ENCODE peak calls at places on chromosomes 16 and 17, in ten cellular contexts. U is K562, H is H1, E is HCT116, X is stomach, A is GM12891, F is prostate gland, W is endothelial cell of umbilical vein, P is spleen, N is transverse colon. G is an unnamed sample.

GRCh38 chr17:41382396-41382795 is 290 bp upstream of the KRT34 start:
- DNase-seq in U (no peak), H (no peak), E (no peak), X (no peak), A (no peak), F (no peak), W (no peak), P (no peak), N (no peak), G (no peak)

GRCh38 chr17:32998111-32998892 is 6.7 kb downstream of the SPACA3 start:
- DNase-seq in U (peak), H (peak), E (peak), X (peak), A (peak), F (peak), W (peak), P (peak), N (peak), G (peak)

GRCh38 chr17:18004345-18004744 is 31.7 kb downstream of the DRC3 start:
- DNase-seq in U (no peak), H (no peak), E (no peak), X (no peak), A (no peak), F (no peak), W (no peak), P (no peak), N (no peak), G (no peak)

GRCh38 chr17:44928136-44928535 is 12.8 kb upstream of the GFAP start:
- DNase-seq in U (no peak), H (no peak), E (no peak), X (no peak), A (no peak), F (no peak), W (no peak), P (peak), N (peak), G (no peak)

GRCh38 chr16:68298907-68299515 is 11.7 kb downstream of the SLC7A6OS start:
- DNase-seq in U (no peak), H (no peak), E (no peak), X (peak), A (no peak), F (peak), W (no peak), P (no peak), N (no peak), G (no peak)

GRCh38 chr17:46154151-46154816 is 38.9 kb downstream of the KANSL1 start:
- DNase-seq in U (no peak), H (no peak), E (no peak), X (no peak), A (no peak), F (no peak), W (peak), P (no peak), N (no peak), G (no peak)

GRCh38 chr16:71348262-71349085 is 10.0 kb upstream of the CALB2 start:
- DNase-seq in U (no peak), H (no peak), E (no peak), X (no peak), A (no peak), F (no peak), W (no peak), P (no peak), N (no peak), G (no peak)

GRCh38 chr16:83727018-83727417 is 80.8 kb upstream of the HSBP1 start:
- DNase-seq in U (no peak), H (no peak), E (no peak), X (no peak), A (no peak), F (no peak), W (no peak), P (no peak), N (no peak), G (no peak)

GRCh38 chr16:20409398-20410152 is at the start of gene ACSM5:
- DNase-seq in U (no peak), H (no peak), E (no peak), X (peak), A (no peak), F (no peak), W (no peak), P (no peak), N (peak), G (peak)

GRCh38 chr17:6496116-6496481 is 51.8 kb downstream of the PIMREG start:
- DNase-seq in U (no peak), H (peak), E (no peak), X (no peak), A (no peak), F (no peak), W (no peak), P (peak), N (no peak), G (no peak)

GRCh38 chr16:81876273-81876900 is 97.3 kb downstream of the PLCG2 start:
- DNase-seq in U (no peak), H (no peak), E (no peak), X (no peak), A (no peak), F (no peak), W (no peak), P (no peak), N (no peak), G (no peak)

GRCh38 chr17:5832886-5833285 is 237.3 kb upstream of the WSCD1 start:
- DNase-seq in U (no peak), H (no peak), E (peak), X (no peak), A (no peak), F (no peak), W (peak), P (no peak), N (no peak), G (no peak)

GRCh38 chr17:73551756-73552155 is 92.5 kb downstream of the SDK2 start:
- DNase-seq in U (no peak), H (no peak), E (peak), X (no peak), A (no peak), F (no peak), W (no peak), P (no peak), N (no peak), G (no peak)

GRCh38 chr16:26772503-26772902 is 294.2 kb upstream of the C16orf82 start:
- DNase-seq in U (no peak), H (no peak), E (no peak), X (no peak), A (no peak), F (no peak), W (no peak), P (no peak), N (no peak), G (no peak)

GRCh38 chr16:89193021-89193575 is 7.2 kb downstream of the SLC22A31 start:
- DNase-seq in U (peak), H (peak), E (peak), X (peak), A (no peak), F (no peak), W (peak), P (peak), N (peak), G (peak)

GRCh38 chr16:21274172-21274726 is 3.8 kb downstream of the CRYM start:
- DNase-seq in U (no peak), H (no peak), E (no peak), X (no peak), A (no peak), F (no peak), W (no peak), P (no peak), N (no peak), G (no peak)

GRCh38 chr16:69145658-69146057 is 13.2 kb downstream of the UTP4 start:
- DNase-seq in U (no peak), H (no peak), E (no peak), X (peak), A (no peak), F (no peak), W (no peak), P (no peak), N (no peak), G (no peak)

GRCh38 chr16:24035127-24035842 is 199.5 kb downstream of the PRKCB start:
- DNase-seq in U (peak), H (no peak), E (no peak), X (no peak), A (no peak), F (no peak), W (no peak), P (peak), N (peak), G (peak)

GRCh38 chr17:65820306-65820705 is 258.9 kb upstream of the AXIN2 start:
- DNase-seq in U (no peak), H (no peak), E (no peak), X (no peak), A (no peak), F (no peak), W (no peak), P (no peak), N (no peak), G (no peak)

GRCh38 chr17:20172378-20172775 is 163.2 kb downstream of the SPECC1 start:
- DNase-seq in U (no peak), H (no peak), E (no peak), X (no peak), A (no peak), F (no peak), W (no peak), P (no peak), N (no peak), G (no peak)

GRCh38 chr17:43935926-43936261 is 6.4 kb downstream of the PPY start:
- DNase-seq in U (no peak), H (no peak), E (no peak), X (no peak), A (no peak), F (no peak), W (no peak), P (no peak), N (no peak), G (no peak)

GRCh38 chr17:17770371-17771059 is 66.3 kb downstream of the SREBF1 start:
- DNase-seq in U (no peak), H (no peak), E (no peak), X (no peak), A (no peak), F (no peak), W (no peak), P (no peak), N (no peak), G (no peak)

GRCh38 chr16:78478267-78478821 is 378.9 kb downstream of the WWOX start:
- DNase-seq in U (no peak), H (peak), E (no peak), X (no peak), A (no peak), F (no peak), W (no peak), P (no peak), N (no peak), G (no peak)

GRCh38 chr17:34299918-34300600 is 14.5 kb downstream of the CCL11 start:
- DNase-seq in U (no peak), H (no peak), E (no peak), X (no peak), A (no peak), F (no peak), W (peak), P (no peak), N (no peak), G (no peak)

DNA sequence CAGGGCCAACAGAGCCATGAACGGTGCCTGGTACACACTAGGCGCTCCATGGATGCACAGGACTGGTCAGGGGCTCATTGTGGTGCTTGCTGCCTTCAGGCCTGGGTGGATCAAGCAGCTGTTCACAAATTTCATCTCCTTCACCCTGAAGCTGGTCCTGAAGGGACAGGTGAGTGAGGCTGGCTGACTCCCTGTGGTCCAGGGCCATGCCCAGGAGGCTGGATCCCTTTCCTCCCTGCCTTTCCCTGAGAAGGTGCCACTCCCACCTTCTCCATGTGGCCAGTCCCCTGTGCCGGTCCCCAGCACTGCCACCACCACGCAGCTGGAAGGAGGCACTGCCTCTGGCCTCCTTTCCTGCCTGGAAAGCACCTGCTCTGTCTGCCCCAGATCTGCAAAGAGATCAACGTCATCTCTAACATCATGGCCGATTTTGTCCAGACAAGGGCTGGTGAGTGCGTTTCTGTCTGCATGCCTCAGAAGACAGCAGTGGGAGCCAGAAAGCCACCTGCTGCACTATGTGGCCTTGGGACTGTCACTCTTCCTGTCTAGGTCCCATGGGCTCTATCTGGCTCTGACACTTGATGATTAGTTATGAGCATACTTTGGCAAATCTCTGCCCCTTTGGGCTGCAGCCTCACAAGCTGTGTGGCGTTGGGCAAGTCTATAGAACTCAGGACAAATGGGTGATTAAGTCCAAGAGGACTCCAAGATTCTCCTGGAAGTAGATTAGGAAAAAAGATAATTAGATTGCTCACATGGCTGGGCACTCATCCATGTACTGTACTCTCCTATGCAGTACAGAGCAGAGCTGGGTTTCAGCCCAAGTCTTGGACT is 9.4 kb downstream of the CETP start:
- DNase-seq in U (no peak), H (no peak), E (no peak), X (no peak), A (no peak), F (no peak), W (no peak), P (no peak), N (no peak), G (no peak)
- TF ChIP-seq POLR2A in U (no peak), H (no peak), E (no peak), X (no peak), A (no peak), F (no peak), W (no peak), P (no peak), N (no peak), G (peak)

GRCh38 chr17:68792042-68792685 is 163.0 kb downstream of the ABCA8 start:
- DNase-seq in U (no peak), H (no peak), E (no peak), X (no peak), A (no peak), F (no peak), W (no peak), P (no peak), N (no peak), G (no peak)
- TF ChIP-seq POLR2AphosphoS5 in U (no peak), H (no peak), E (no peak), X (no peak), A (no peak), F (no peak), W (no peak), P (no peak), N (peak), G (no peak)

DNA sequence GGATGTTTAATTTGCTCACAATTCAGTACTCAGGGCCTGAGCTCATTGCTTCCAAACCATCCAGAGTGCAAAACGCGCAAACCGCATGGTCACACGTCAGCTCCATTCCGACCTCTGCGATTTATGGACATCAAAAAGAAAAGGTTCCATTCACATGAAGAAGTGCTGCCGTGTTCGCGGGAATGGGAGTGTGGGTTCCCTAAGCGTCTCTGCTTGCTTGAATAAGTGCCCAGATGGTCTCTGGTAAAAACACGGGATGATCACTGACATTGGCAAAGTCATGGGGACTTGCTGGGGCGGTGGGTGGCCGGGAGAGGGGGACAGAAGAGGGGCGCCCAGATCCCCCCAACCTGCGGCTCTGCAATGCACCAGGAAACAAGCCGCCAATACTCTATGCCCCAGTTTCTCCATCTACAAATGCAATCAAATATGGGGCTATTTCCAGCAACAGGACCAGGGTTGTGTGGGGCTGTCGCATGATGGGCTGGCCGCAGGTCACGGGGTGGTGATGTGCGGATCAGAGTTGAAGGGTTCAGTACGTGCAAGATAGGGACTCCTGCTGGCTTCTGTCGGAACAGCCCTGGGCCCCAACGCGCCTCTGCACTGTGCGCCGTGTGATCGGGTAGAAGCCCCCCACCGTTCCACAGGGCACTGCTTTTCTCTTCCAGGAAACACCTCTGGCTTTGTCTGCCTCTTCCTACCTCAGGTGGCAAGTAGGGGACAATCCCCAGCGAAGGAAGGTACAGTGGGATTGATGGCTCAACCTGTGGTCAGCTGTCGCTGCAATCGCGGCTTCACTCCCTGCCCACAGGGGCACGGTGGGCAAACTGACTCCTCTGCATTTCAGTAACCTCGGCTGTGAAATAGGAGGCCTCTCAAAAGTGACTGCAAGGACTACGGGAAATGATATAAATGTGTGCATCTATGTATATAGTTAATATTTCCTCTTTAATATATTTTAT is 11.2 kb downstream of the FOXF1 start:
- DNase-seq in U (no peak), H (no peak), E (no peak), X (no peak), A (no peak), F (no peak), W (no peak), P (peak), N (no peak), G (no peak)
- TF ChIP-seq POLR2A in U (no peak), H (no peak), E (no peak), X (no peak), A (no peak), F (no peak), W (no peak), P (no peak), N (no peak), G (no peak)

GRCh38 chr16:15521758-15522509 is 87.5 kb downstream of the BMERB1 start:
- DNase-seq in U (peak), H (no peak), E (no peak), X (no peak), A (no peak), F (no peak), W (peak), P (no peak), N (no peak), G (no peak)
- TF ChIP-seq POLR2AphosphoS5 in U (peak), H (no peak), E (no peak), X (no peak), A (no peak), F (no peak), W (no peak), P (no peak), N (no peak), G (no peak)

G was measured in GM12892.